ENCODE peak calls at places on chromosomes 2 and 18, in seven cellular contexts. One of them, this sample, is unnamed.

GRCh38 chr2:21195326-21195725 is 71.6 kb downstream of the TDRD15 start:
- DNase-seq in endothelial cell of umbilical vein: no peak
- DNase-seq in H1: no peak
- DNase-seq in left lung: no peak
- DNase-seq in OCI-LY7: no peak
- DNase-seq in hepatocyte: no peak
- DNase-seq in pancreas: no peak
- DNase-seq in this sample: no peak

GRCh38 chr2:172350844-172351480 is 76.4 kb upstream of the ITGA6 start:
- DNase-seq in pancreas: peak; percentile 92
- DNase-seq in left lung: no peak
- DNase-seq in H1: no peak
- DNase-seq in endothelial cell of umbilical vein: no peak
- DNase-seq in OCI-LY7: no peak
- DNase-seq in hepatocyte: no peak
- DNase-seq in this sample: peak; percentile 63

GRCh38 chr2:23377772-23378171 is 7.2 kb upstream of the KLHL29 start:
- DNase-seq in OCI-LY7: no peak
- DNase-seq in hepatocyte: no peak
- DNase-seq in H1: no peak
- DNase-seq in endothelial cell of umbilical vein: no peak
- DNase-seq in left lung: no peak
- DNase-seq in pancreas: no peak
- DNase-seq in this sample: no peak

GRCh38 chr18:44986933-44987332 is 306.2 kb downstream of the SETBP1 start:
- DNase-seq in pancreas: no peak
- DNase-seq in OCI-LY7: no peak
- DNase-seq in hepatocyte: no peak
- DNase-seq in H1: no peak
- DNase-seq in endothelial cell of umbilical vein: no peak
- DNase-seq in left lung: no peak
- DNase-seq in this sample: no peak

GRCh38 chr18:76005632-76006031 is 489.4 kb downstream of the ZNF516 start:
- DNase-seq in endothelial cell of umbilical vein: no peak
- DNase-seq in pancreas: no peak
- DNase-seq in hepatocyte: no peak
- DNase-seq in OCI-LY7: no peak
- DNase-seq in H1: no peak
- DNase-seq in left lung: peak; percentile 61
- DNase-seq in this sample: no peak

GRCh38 chr2:147149589-147150245 is 695.1 kb upstream of the ACVR2A start:
- DNase-seq in OCI-LY7: no peak
- DNase-seq in hepatocyte: no peak
- DNase-seq in endothelial cell of umbilical vein: no peak
- DNase-seq in pancreas: no peak
- DNase-seq in H1: no peak
- DNase-seq in left lung: peak; percentile 28
- DNase-seq in this sample: no peak

GRCh38 chr2:28567076-28567471 is 71.2 kb downstream of the PLB1 start:
- DNase-seq in OCI-LY7: no peak
- DNase-seq in left lung: no peak
- DNase-seq in H1: no peak
- DNase-seq in endothelial cell of umbilical vein: no peak
- DNase-seq in pancreas: no peak
- DNase-seq in hepatocyte: peak; percentile 34
- DNase-seq in this sample: no peak

GRCh38 chr2:234032301-234032856 is 18.1 kb upstream of the SPP2 start:
- DNase-seq in pancreas: no peak
- DNase-seq in hepatocyte: no peak
- DNase-seq in left lung: no peak
- DNase-seq in OCI-LY7: no peak
- DNase-seq in H1: no peak
- DNase-seq in endothelial cell of umbilical vein: peak; percentile 57
- DNase-seq in this sample: no peak

GRCh38 chr2:138182276-138182675 is 218.0 kb downstream of the HNMT start:
- DNase-seq in endothelial cell of umbilical vein: no peak
- DNase-seq in pancreas: no peak
- DNase-seq in left lung: no peak
- DNase-seq in OCI-LY7: no peak
- DNase-seq in H1: no peak
- DNase-seq in hepatocyte: no peak
- DNase-seq in this sample: no peak

GRCh38 chr2:17879137-17879912 is 858 bp downstream of the KCNS3 start:
- DNase-seq in endothelial cell of umbilical vein: peak; percentile 7
- DNase-seq in left lung: peak; percentile 86
- DNase-seq in OCI-LY7: no peak
- DNase-seq in hepatocyte: peak; percentile 81
- DNase-seq in pancreas: peak; percentile 71
- DNase-seq in H1: peak; percentile 62
- DNase-seq in this sample: peak; percentile 76

GRCh38 chr2:160429248-160430000 is 64.2 kb downstream of the RBMS1 start:
- DNase-seq in H1: no peak
- DNase-seq in hepatocyte: peak; percentile 65
- DNase-seq in pancreas: no peak
- DNase-seq in OCI-LY7: peak; percentile 79
- DNase-seq in left lung: no peak
- DNase-seq in endothelial cell of umbilical vein: peak; percentile 77
- DNase-seq in this sample: no peak

GRCh38 chr2:85104228-85104627 is 29.0 kb upstream of the TCF7L1 start:
- DNase-seq in pancreas: no peak
- DNase-seq in H1: no peak
- DNase-seq in OCI-LY7: no peak
- DNase-seq in endothelial cell of umbilical vein: no peak
- DNase-seq in hepatocyte: no peak
- DNase-seq in left lung: no peak
- DNase-seq in this sample: no peak

GRCh38 chr2:116810071-116810470 is 1004.4 kb upstream of the DDX18 start:
- DNase-seq in endothelial cell of umbilical vein: no peak
- DNase-seq in OCI-LY7: no peak
- DNase-seq in H1: no peak
- DNase-seq in hepatocyte: no peak
- DNase-seq in pancreas: no peak
- DNase-seq in left lung: no peak
- DNase-seq in this sample: no peak

GRCh38 chr2:215428060-215428910 is 7.6 kb downstream of the FN1 start:
- DNase-seq in left lung: peak; percentile 61
- DNase-seq in hepatocyte: no peak
- DNase-seq in H1: no peak
- DNase-seq in pancreas: no peak
- DNase-seq in OCI-LY7: no peak
- DNase-seq in endothelial cell of umbilical vein: peak; percentile 8
- DNase-seq in this sample: no peak

GRCh38 chr2:205902041-205902898 is 183.7 kb downstream of the INO80D start:
- DNase-seq in endothelial cell of umbilical vein: no peak
- DNase-seq in left lung: no peak
- DNase-seq in hepatocyte: peak; percentile 75
- DNase-seq in pancreas: no peak
- DNase-seq in H1: no peak
- DNase-seq in OCI-LY7: no peak
- DNase-seq in this sample: no peak

GRCh38 chr2:111687911-111688310 is 196.1 kb downstream of the ANAPC1 start:
- DNase-seq in endothelial cell of umbilical vein: no peak
- DNase-seq in pancreas: no peak
- DNase-seq in hepatocyte: no peak
- DNase-seq in H1: no peak
- DNase-seq in left lung: no peak
- DNase-seq in OCI-LY7: no peak
- DNase-seq in this sample: no peak

GRCh38 chr2:152761171-152761570 is 42.8 kb downstream of the ARL6IP6 start:
- DNase-seq in left lung: no peak
- DNase-seq in pancreas: no peak
- DNase-seq in H1: no peak
- DNase-seq in OCI-LY7: no peak
- DNase-seq in endothelial cell of umbilical vein: no peak
- DNase-seq in hepatocyte: no peak
- DNase-seq in this sample: no peak

GRCh38 chr2:232689152-232689910 is 7.8 kb upstream of the GIGYF2 start:
- DNase-seq in hepatocyte: no peak
- DNase-seq in OCI-LY7: no peak
- DNase-seq in endothelial cell of umbilical vein: peak; percentile 53
- DNase-seq in pancreas: peak; percentile 52
- DNase-seq in left lung: no peak
- DNase-seq in H1: no peak
- DNase-seq in this sample: no peak

GRCh38 chr2:16093639-16094447 is 153.5 kb downstream of the MYCN start:
- DNase-seq in OCI-LY7: no peak
- DNase-seq in pancreas: peak; percentile 15
- DNase-seq in left lung: no peak
- DNase-seq in endothelial cell of umbilical vein: no peak
- DNase-seq in H1: no peak
- DNase-seq in hepatocyte: peak; percentile 80
- DNase-seq in this sample: no peak

GRCh38 chr2:21800356-21800755 is 676.6 kb downstream of the TDRD15 start:
- DNase-seq in pancreas: no peak
- DNase-seq in H1: no peak
- DNase-seq in hepatocyte: no peak
- DNase-seq in OCI-LY7: no peak
- DNase-seq in endothelial cell of umbilical vein: no peak
- DNase-seq in left lung: no peak
- DNase-seq in this sample: no peak

GRCh38 chr2:239757154-239757760 is 267.9 kb downstream of the NDUFA10 start:
- DNase-seq in H1: no peak
- DNase-seq in hepatocyte: no peak
- DNase-seq in OCI-LY7: no peak
- DNase-seq in endothelial cell of umbilical vein: no peak
- DNase-seq in left lung: no peak
- DNase-seq in pancreas: no peak
- DNase-seq in this sample: no peak

GRCh38 chr2:30722936-30723725 is 84.1 kb downstream of the CAPN13 start:
- DNase-seq in endothelial cell of umbilical vein: no peak
- DNase-seq in left lung: no peak
- DNase-seq in hepatocyte: no peak
- DNase-seq in pancreas: no peak
- DNase-seq in OCI-LY7: no peak
- DNase-seq in H1: no peak
- DNase-seq in this sample: no peak

GRCh38 chr2:196174424-196174823 is 3.0 kb upstream of the STK17B start:
- DNase-seq in pancreas: no peak
- DNase-seq in H1: no peak
- DNase-seq in left lung: no peak
- DNase-seq in hepatocyte: no peak
- DNase-seq in endothelial cell of umbilical vein: no peak
- DNase-seq in OCI-LY7: peak; percentile 69
- DNase-seq in this sample: no peak

GRCh38 chr2:68921646-68922045 is 31.0 kb downstream of the GKN2 start:
- DNase-seq in H1: no peak
- DNase-seq in pancreas: no peak
- DNase-seq in left lung: no peak
- DNase-seq in hepatocyte: no peak
- DNase-seq in endothelial cell of umbilical vein: no peak
- DNase-seq in OCI-LY7: no peak
- DNase-seq in this sample: no peak

GRCh38 chr2:25245141-25245540 is 76.8 kb upstream of the POMC start:
- DNase-seq in endothelial cell of umbilical vein: no peak
- DNase-seq in pancreas: no peak
- DNase-seq in OCI-LY7: no peak
- DNase-seq in H1: no peak
- DNase-seq in left lung: no peak
- DNase-seq in hepatocyte: no peak
- DNase-seq in this sample: no peak
- H3K36me3 ChIP-seq in endothelial cell of umbilical vein: peaks cover 18% of the 10 kb centered on the region
- H3K36me3 ChIP-seq in pancreas: peaks cover 4% of the 10 kb centered on the region
- H3K36me3 ChIP-seq in OCI-LY7: no peaks in the 10 kb centered on the region
- H3K36me3 ChIP-seq in H1: peaks cover 65% of the 10 kb centered on the region
- H3K36me3 ChIP-seq in left lung: no peaks in the 10 kb centered on the region
- H3K36me3 ChIP-seq in hepatocyte: no peaks in the 10 kb centered on the region
- H3K36me3 ChIP-seq in this sample: peaks cover 81% of the 10 kb centered on the region

DNA sequence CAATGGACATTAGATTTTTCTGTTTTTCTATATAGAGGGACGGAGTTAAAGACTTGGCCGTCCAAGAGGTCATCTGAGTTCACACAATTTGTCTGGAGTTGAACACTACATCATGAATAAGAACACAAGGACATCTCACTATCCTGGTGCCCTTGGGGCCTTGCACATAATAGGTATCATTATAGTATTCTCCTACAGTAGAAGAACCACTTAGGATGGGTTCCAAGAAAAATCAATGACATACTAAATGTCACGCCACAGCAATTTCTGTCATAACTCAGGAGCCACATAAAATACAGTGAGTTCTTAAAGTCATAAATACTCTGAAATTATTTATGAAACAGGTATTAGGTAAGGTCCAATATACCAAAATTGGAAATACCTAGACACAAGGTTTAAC is 154.4 kb downstream of the NCKAP5 start:
- DNase-seq in endothelial cell of umbilical vein: no peak
- DNase-seq in pancreas: no peak
- DNase-seq in left lung: no peak
- DNase-seq in H1: no peak
- DNase-seq in OCI-LY7: no peak
- DNase-seq in hepatocyte: no peak
- DNase-seq in this sample: no peak
- H3K27ac ChIP-seq in endothelial cell of umbilical vein: no peak overlapping the region
- H3K27ac ChIP-seq in pancreas: no peak overlapping the region
- H3K27ac ChIP-seq in left lung: no peak overlapping the region
- H3K27ac ChIP-seq in H1: no peak overlapping the region
- H3K27ac ChIP-seq in OCI-LY7: no peak overlapping the region
- H3K27ac ChIP-seq in hepatocyte: no peak overlapping the region
- H3K27ac ChIP-seq in this sample: no peak overlapping the region

DNA sequence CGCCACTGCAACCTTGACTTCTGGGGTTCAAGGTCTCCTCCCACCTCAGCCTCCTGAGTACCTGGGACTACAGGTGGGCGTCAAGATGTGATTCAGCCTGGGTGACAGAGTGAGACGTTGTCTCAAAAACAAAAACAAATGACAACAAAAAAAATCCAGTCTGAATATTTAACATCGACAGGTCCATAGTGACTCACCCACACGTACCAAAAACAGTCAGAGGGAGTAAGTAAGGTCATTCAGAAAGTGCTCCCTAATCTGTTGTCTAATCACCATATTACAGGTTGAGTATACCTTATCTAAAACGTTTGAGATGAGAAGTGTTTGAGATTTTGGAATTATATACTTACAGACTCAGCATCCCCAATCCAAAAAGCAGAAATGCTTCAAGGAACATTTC is 24.4 kb downstream of the SAP130 start:
- DNase-seq in H1: no peak
- DNase-seq in pancreas: no peak
- DNase-seq in OCI-LY7: no peak
- DNase-seq in hepatocyte: no peak
- DNase-seq in endothelial cell of umbilical vein: no peak
- DNase-seq in left lung: no peak
- DNase-seq in this sample: no peak
- H3K36me3 ChIP-seq in H1: peaks cover 21% of the 10 kb centered on the region
- H3K36me3 ChIP-seq in pancreas: peaks cover 6% of the 10 kb centered on the region
- H3K36me3 ChIP-seq in OCI-LY7: peaks cover 88% of the 10 kb centered on the region
- H3K36me3 ChIP-seq in hepatocyte: peaks cover 6% of the 10 kb centered on the region
- H3K36me3 ChIP-seq in endothelial cell of umbilical vein: peaks cover 34% of the 10 kb centered on the region
- H3K36me3 ChIP-seq in left lung: no peaks in the 10 kb centered on the region
- H3K36me3 ChIP-seq in this sample: peaks cover 98% of the 10 kb centered on the region

GRCh38 chr2:237701033-237701858 is 73.9 kb downstream of the LRRFIP1 start:
- DNase-seq in endothelial cell of umbilical vein: no peak
- DNase-seq in hepatocyte: no peak
- DNase-seq in left lung: no peak
- DNase-seq in OCI-LY7: no peak
- DNase-seq in H1: no peak
- DNase-seq in pancreas: no peak
- DNase-seq in this sample: no peak
- H3K27ac ChIP-seq in endothelial cell of umbilical vein: peak overlapping the region; percentile 67
- H3K27ac ChIP-seq in hepatocyte: peak overlapping the region; percentile 90
- H3K27ac ChIP-seq in left lung: peak overlapping the region; percentile 77
- H3K27ac ChIP-seq in OCI-LY7: peak overlapping the region; percentile 43
- H3K27ac ChIP-seq in H1: peak overlapping the region; percentile 69
- H3K27ac ChIP-seq in pancreas: peak overlapping the region; percentile 50
- H3K27ac ChIP-seq in this sample: peak overlapping the region; percentile 83

This sample was measured in lower lobe of right lung.